ENCODE peak calls at places on chromosomes 6 and 20, in six cellular contexts. S, V, F, Z, A and W are unnamed samples.

GRCh38 chr6:160795716-160796115 is 93.7 kb downstream of the PLG start:
- DNase-seq in S (no peak), Z (no peak), F (no peak), A (no peak), V (no peak), W (no peak)

GRCh38 chr6:156719720-156720563 is 57.2 kb upstream of the ARID1B start:
- DNase-seq in S (peak; percentile 43), A (peak; percentile 99), Z (peak; percentile 97), F (peak; percentile 93), V (peak; percentile 87), W (peak; percentile 77)

GRCh38 chr20:47675190-47676142 is 109.8 kb downstream of the SULF2 start:
- DNase-seq in S (no peak), A (no peak), V (no peak), Z (no peak), F (peak; percentile 8), W (no peak)

GRCh38 chr6:6942826-6943225 is 164.9 kb upstream of the RREB1 start:
- DNase-seq in Z (no peak), S (no peak), V (peak; percentile 8), A (peak; percentile 96), F (no peak), W (no peak)

GRCh38 chr20:4227085-4227821 is 211.9 kb upstream of the RNF24 start:
- DNase-seq in A (no peak), S (peak; percentile 54), F (no peak), Z (no peak), V (peak; percentile 73), W (no peak)

GRCh38 chr20:61684583-61685235 is 381.0 kb downstream of the TAF4 start:
- DNase-seq in S (no peak), Z (no peak), A (no peak), F (no peak), V (no peak), W (no peak)

GRCh38 chr6:149254241-149254640 is 63.3 kb upstream of the TAB2 start:
- DNase-seq in Z (no peak), V (no peak), S (no peak), F (no peak), A (no peak), W (no peak)

GRCh38 chr6:43770417-43771209 is 602 bp downstream of the VEGFA start:
- DNase-seq in A (peak; percentile 71), F (peak; percentile 69), S (peak; percentile 60), V (peak; percentile 69), Z (peak; percentile 63), W (no peak)

GRCh38 chr6:156437084-156437879 is 339.9 kb upstream of the ARID1B start:
- DNase-seq in Z (no peak), S (no peak), F (no peak), A (no peak), V (no peak), W (no peak)

GRCh38 chr20:32709528-32710121 is 33.6 kb downstream of the COMMD7 start:
- DNase-seq in V (peak; percentile 17), S (no peak), F (no peak), A (peak; percentile 30), Z (no peak), W (no peak)

GRCh38 chr6:135498178-135498841 is 770 bp upstream of the AHI1 start:
- DNase-seq in V (peak; percentile 94), F (peak; percentile 63), S (peak; percentile 43), A (peak; percentile 74), Z (peak; percentile 72), W (no peak)

GRCh38 chr6:41271901-41272395 is 14.5 kb downstream of the TREM1 start:
- DNase-seq in V (no peak), F (no peak), S (no peak), A (no peak), Z (peak; percentile 27), W (no peak)

GRCh38 chr20:37240337-37241055 is 21.1 kb downstream of the GHRH start:
- DNase-seq in F (no peak), S (no peak), A (no peak), Z (no peak), V (no peak), W (no peak)

GRCh38 chr20:38963745-38964144 is 1.6 kb downstream of the DHX35 start:
- DNase-seq in F (no peak), A (no peak), S (no peak), V (no peak), Z (no peak), W (no peak)

GRCh38 chr6:140062042-140063041 is 687.9 kb upstream of the CITED2 start:
- DNase-seq in Z (peak; percentile 26), F (peak; percentile 34), V (peak; percentile 96), A (peak; percentile 95), S (peak; percentile 1), W (no peak)

GRCh38 chr6:56862415-56863175 is 92.3 kb upstream of the BEND6 start:
- DNase-seq in F (no peak), Z (no peak), A (no peak), S (no peak), V (peak; percentile 69), W (no peak)
- H3K4me3 ChIP-seq in F (no peak overlapping the region), Z (no peak overlapping the region), A (no peak overlapping the region), S (peak overlapping the region; percentile 1), V (no peak overlapping the region), W (no peak overlapping the region)

GRCh38 chr6:3376888-3377535 is 79.8 kb downstream of the SLC22A23 start:
- DNase-seq in A (no peak), S (no peak), Z (no peak), V (no peak), F (no peak), W (no peak)
- H3K27ac ChIP-seq in A (no peak overlapping the region), S (peak overlapping the region; percentile 12), Z (peak overlapping the region; percentile 32), V (no peak overlapping the region), F (no peak overlapping the region), W (peak overlapping the region; percentile 50)

GRCh38 chr6:8061736-8062135 is 2.5 kb downstream of the BLOC1S5 start:
- DNase-seq in A (no peak), S (no peak), F (no peak), V (no peak), Z (no peak), W (no peak)

GRCh38 chr6:8066108-8066507 is 1.9 kb upstream of the BLOC1S5 start:
- DNase-seq in A (no peak), V (no peak), S (no peak), F (no peak), Z (no peak), W (no peak)

GRCh38 chr6:8065519-8065911 is 1.3 kb upstream of the BLOC1S5 start:
- DNase-seq in F (no peak), V (peak; percentile 49), A (no peak), Z (no peak), S (no peak), W (no peak)

GRCh38 chr6:8063762-8064637 is at the start of gene BLOC1S5:
- DNase-seq in Z (peak; percentile 98), A (peak; percentile 97), S (peak; percentile 41), F (peak; percentile 95), V (peak; percentile 97), W (peak; percentile 94)

DNA sequence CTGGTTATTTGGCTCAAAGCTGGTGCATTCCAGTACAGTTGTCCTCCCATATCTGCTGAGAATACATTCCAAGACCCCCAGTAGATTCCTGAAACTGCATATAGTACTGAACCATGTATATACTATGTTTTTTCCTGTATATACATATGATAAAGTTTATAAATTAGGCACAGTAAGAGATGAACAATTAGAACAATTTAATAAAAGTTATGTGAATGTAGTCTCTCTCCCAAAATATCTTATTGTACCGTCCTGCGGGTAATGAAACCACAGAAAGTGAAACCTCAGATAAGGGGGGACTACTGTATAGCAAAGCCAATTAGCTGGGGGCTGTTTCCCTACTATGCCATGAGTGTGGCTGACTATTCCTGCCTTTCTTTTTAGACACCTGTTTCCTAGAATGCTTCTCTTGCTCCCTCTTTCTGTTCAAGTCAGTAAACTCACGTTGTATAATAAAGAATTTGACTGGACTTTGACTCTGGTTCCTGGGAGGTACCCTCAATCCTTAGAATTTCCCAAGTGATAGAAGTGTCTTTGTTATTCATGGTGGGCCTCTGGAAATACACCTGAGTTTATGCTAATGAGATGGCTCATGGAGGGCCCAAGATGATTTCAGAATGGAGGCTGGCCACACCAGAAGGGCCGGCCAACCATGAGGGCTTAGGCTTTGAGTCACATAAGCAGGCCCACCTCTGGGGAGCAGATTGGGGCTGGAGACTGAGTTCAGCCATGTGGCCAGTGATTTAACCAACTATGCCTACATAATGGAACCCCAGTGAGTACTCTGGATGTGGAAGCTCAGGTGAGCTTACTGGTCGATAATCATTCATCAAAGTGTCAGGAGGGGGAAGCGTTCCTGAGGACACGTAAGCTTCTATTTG is 689 bp upstream of the BLOC1S5 start:
- DNase-seq in A (peak; percentile 6), S (no peak), Z (no peak), V (no peak), F (no peak), W (no peak)
- TF ChIP-seq POLR2A in A (no peak), S (no peak), Z (no peak), V (no peak), F (no peak), W (no peak)

GRCh38 chr6:42453027-42453648 is 1.4 kb upstream of the TRERF1 start:
- DNase-seq in F (peak; percentile 90), Z (peak; percentile 85), S (peak; percentile 62), V (peak; percentile 90), A (peak; percentile 88), W (no peak)
- H3K4me3 ChIP-seq in F (peak overlapping the region; percentile 85), Z (peak overlapping the region; percentile 93), S (peak overlapping the region; percentile 78), V (peak overlapping the region; percentile 88), A (peak overlapping the region; percentile 91), W (peak overlapping the region; percentile 72)

DNA sequence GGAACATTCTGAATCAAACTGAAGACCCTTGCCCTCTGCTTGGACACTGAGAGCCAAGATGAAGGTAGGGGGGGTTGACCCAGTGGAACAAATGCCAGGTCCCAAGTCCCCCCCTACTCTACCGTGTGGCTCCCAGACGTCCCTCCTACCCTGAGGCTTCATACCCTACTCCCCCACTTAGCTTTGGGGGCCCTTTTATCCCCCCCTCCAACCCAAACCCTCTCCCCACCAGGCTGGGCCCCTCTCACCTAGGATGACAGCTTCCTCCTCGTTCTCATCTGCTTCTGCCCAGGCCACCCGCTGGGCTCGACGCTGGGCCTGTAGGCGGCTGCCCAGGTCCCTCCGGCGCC is 1.5 kb downstream of the DDRGK1 start:
- DNase-seq in V (no peak), F (no peak), S (no peak), Z (no peak), A (no peak), W (no peak)
- H3K27ac ChIP-seq in V (peak overlapping the region; percentile 18), F (peak overlapping the region; percentile 24), S (peak overlapping the region; percentile 94), Z (peak overlapping the region; percentile 94), A (peak overlapping the region; percentile 20), W (peak overlapping the region; percentile 93)

GRCh38 chr20:44187054-44187762 is at the start of gene JPH2:
- DNase-seq in S (peak; percentile 58), F (peak; percentile 43), Z (peak; percentile 39), V (peak; percentile 67), A (peak; percentile 33), W (no peak)
- TF ChIP-seq POLR2A in S (peak; percentile 32), F (no peak), Z (no peak), V (no peak), A (no peak), W (peak; percentile 45)